ENCODE peak calls at places on chromosomes 6 and 20, in six cellular contexts. G is heart left ventricle; A is fibroblast of mammary gland; X is NK-92 treated with Interleukin-12 subunit alpha and Interleukin-12 subunit beta, amount 100 ng/mL, for 24 hours; F is sigmoid colon; C is T-helper 1 cell. U is an unnamed sample.

GRCh38 chr20:56817780-56818675 is 188.9 kb downstream of the TFAP2C start:
- DNase-seq in X (no peak), F (no peak), A (no peak), C (no peak), G (no peak), U (no peak)

GRCh38 chr6:141677598-141678211 is 455.0 kb upstream of the GJE1 start:
- DNase-seq in C (no peak), G (no peak), F (no peak), X (no peak), A (peak), U (peak)

GRCh38 chr6:69164564-69165252 is 529.6 kb downstream of the ADGRB3 start:
- DNase-seq in F (no peak), C (no peak), A (no peak), G (no peak), X (no peak), U (no peak)

GRCh38 chr6:31970604-31971271 is 1.2 kb downstream of the DXO start:
- DNase-seq in X (no peak), A (no peak), G (no peak), C (no peak), F (peak), U (no peak)

GRCh38 chr20:62088258-62089127 is 22.8 kb upstream of the TAF4 start:
- DNase-seq in X (no peak), G (no peak), A (peak), F (no peak), C (no peak), U (peak)

GRCh38 chr6:21188505-21189223 is 404.9 kb upstream of the SOX4 start:
- DNase-seq in G (no peak), A (no peak), F (no peak), X (no peak), C (no peak), U (no peak)

GRCh38 chr6:161369339-161369738 is 95.5 kb upstream of the AGPAT4 start:
- DNase-seq in C (no peak), A (peak), X (peak), G (no peak), F (no peak), U (peak)

GRCh38 chr6:15358579-15359327 is 112.9 kb downstream of the JARID2 start:
- DNase-seq in F (no peak), G (no peak), X (no peak), C (no peak), A (no peak), U (peak)

GRCh38 chr20:44862286-44862685 is 23.2 kb upstream of the YWHAB start:
- DNase-seq in A (no peak), F (no peak), G (no peak), C (no peak), X (no peak), U (no peak)

GRCh38 chr6:98039876-98040605 is 757.0 kb upstream of the MMS22L start:
- DNase-seq in C (no peak), A (peak), F (no peak), G (no peak), X (no peak), U (peak)

GRCh38 chr6:9126845-9127560 is 691.7 kb upstream of the SLC35B3 start:
- DNase-seq in X (no peak), F (no peak), C (no peak), G (no peak), A (peak), U (peak)

GRCh38 chr6:35980991-35981645 is 43.3 kb downstream of the SLC26A8 start:
- DNase-seq in C (no peak), A (no peak), G (no peak), F (no peak), X (no peak), U (no peak)

GRCh38 chr6:35722121-35722761 is 14.6 kb upstream of the ARMC12 start:
- DNase-seq in G (peak), A (peak), X (no peak), F (peak), C (no peak), U (no peak)

GRCh38 chr6:89562114-89562815 is 76.3 kb downstream of the LYRM2 start:
- DNase-seq in F (no peak), A (peak), C (no peak), G (no peak), X (no peak), U (peak)

GRCh38 chr20:15342987-15343639 is 1005.7 kb upstream of the FLRT3 start:
- DNase-seq in X (no peak), F (no peak), G (no peak), C (no peak), A (peak), U (no peak)

GRCh38 chr6:56245903-56246351 is 1.5 kb downstream of the COL21A1 start:
- DNase-seq in C (no peak), X (no peak), A (peak), F (no peak), G (no peak), U (peak)

GRCh38 chr6:42021847-42022754 is 28.2 kb upstream of the TAF8 start:
- DNase-seq in F (no peak), X (no peak), G (no peak), A (peak), C (peak), U (no peak)

GRCh38 chr6:14079433-14079832 is 38.1 kb upstream of the CD83 start:
- DNase-seq in C (no peak), X (no peak), F (no peak), A (no peak), G (peak), U (peak)

GRCh38 chr6:98824907-98825601 is 9.3 kb upstream of the POU3F2 start:
- DNase-seq in F (no peak), A (no peak), C (no peak), X (no peak), G (no peak), U (no peak)

GRCh38 chr6:157760589-157761330 is 62.3 kb upstream of the SNX9 start:
- DNase-seq in F (no peak), G (no peak), A (peak), X (no peak), C (no peak), U (peak)

GRCh38 chr6:147205690-147206600 is 1.7 kb downstream of the STXBP5 start:
- DNase-seq in F (no peak), C (no peak), X (no peak), G (peak), A (peak), U (peak)

GRCh38 chr6:4925580-4925979 is 78.3 kb downstream of the RPP40 start:
- DNase-seq in G (no peak), A (no peak), F (no peak), C (no peak), X (no peak), U (no peak)

GRCh38 chr20:23363257-23363649 is 1.3 kb downstream of the GZF1 start:
- DNase-seq in X (no peak), G (peak), F (no peak), C (no peak), A (no peak), U (no peak)

U was measured in fibroblast of pulmonary artery.